ENCODE peak calls at places on chromosome 14, in ten cellular contexts. One of them, this sample, is unnamed.
A peak's percentile ranks its signal among the peaks of the same experiment; 100 is the strongest.

GRCh38 chr14:66624319-66624937 is 116.5 kb downstream of the GPHN start:
- DNase-seq in lung: no peak
- DNase-seq in cardiac muscle cell: peak; percentile 59
- DNase-seq in brain microvascular endothelial cell: peak; percentile 81
- DNase-seq in mesendoderm: peak; percentile 67
- DNase-seq in esophagus muscularis mucosa: no peak
- DNase-seq in GM23338: peak; percentile 81
- DNase-seq in A673: peak; percentile 71
- DNase-seq in heart right ventricle: peak; percentile 50
- DNase-seq in iPS DF 6.9: no peak
- DNase-seq in this sample: no peak

GRCh38 chr14:56378474-56378873 is 201.1 kb upstream of the TMEM260 start:
- DNase-seq in lung: no peak
- DNase-seq in cardiac muscle cell: no peak
- DNase-seq in brain microvascular endothelial cell: peak; percentile 18
- DNase-seq in mesendoderm: no peak
- DNase-seq in esophagus muscularis mucosa: no peak
- DNase-seq in GM23338: no peak
- DNase-seq in A673: no peak
- DNase-seq in heart right ventricle: no peak
- DNase-seq in iPS DF 6.9: no peak
- DNase-seq in this sample: no peak

GRCh38 chr14:38210587-38211257 is 3.0 kb downstream of the SSTR1 start:
- DNase-seq in lung: no peak
- DNase-seq in cardiac muscle cell: peak; percentile 65
- DNase-seq in brain microvascular endothelial cell: no peak
- DNase-seq in mesendoderm: no peak
- DNase-seq in esophagus muscularis mucosa: no peak
- DNase-seq in GM23338: peak; percentile 63
- DNase-seq in A673: peak; percentile 46
- DNase-seq in heart right ventricle: peak; percentile 39
- DNase-seq in iPS DF 6.9: no peak
- DNase-seq in this sample: no peak

GRCh38 chr14:31360919-31361662 is 59.3 kb downstream of the HEATR5A start:
- DNase-seq in lung: no peak
- DNase-seq in cardiac muscle cell: no peak
- DNase-seq in brain microvascular endothelial cell: no peak
- DNase-seq in mesendoderm: no peak
- DNase-seq in esophagus muscularis mucosa: no peak
- DNase-seq in GM23338: no peak
- DNase-seq in A673: peak; percentile 19
- DNase-seq in heart right ventricle: no peak
- DNase-seq in iPS DF 6.9: no peak
- DNase-seq in this sample: no peak

GRCh38 chr14:105193916-105194782 is 13.0 kb upstream of the NUDT14 start:
- DNase-seq in lung: no peak
- DNase-seq in cardiac muscle cell: no peak
- DNase-seq in brain microvascular endothelial cell: no peak
- DNase-seq in mesendoderm: no peak
- DNase-seq in esophagus muscularis mucosa: no peak
- DNase-seq in GM23338: no peak
- DNase-seq in A673: peak; percentile 74
- DNase-seq in heart right ventricle: no peak
- DNase-seq in iPS DF 6.9: no peak
- DNase-seq in this sample: no peak

GRCh38 chr14:65045691-65046090 is 56.6 kb downstream of the MAX start:
- DNase-seq in lung: no peak
- DNase-seq in cardiac muscle cell: no peak
- DNase-seq in brain microvascular endothelial cell: no peak
- DNase-seq in mesendoderm: no peak
- DNase-seq in esophagus muscularis mucosa: no peak
- DNase-seq in GM23338: no peak
- DNase-seq in A673: no peak
- DNase-seq in heart right ventricle: no peak
- DNase-seq in iPS DF 6.9: no peak
- DNase-seq in this sample: no peak

GRCh38 chr14:71354801-71355200 is 447.5 kb downstream of the PCNX1 start:
- DNase-seq in lung: no peak
- DNase-seq in cardiac muscle cell: peak; percentile 14
- DNase-seq in brain microvascular endothelial cell: no peak
- DNase-seq in mesendoderm: peak; percentile 81
- DNase-seq in esophagus muscularis mucosa: no peak
- DNase-seq in GM23338: peak; percentile 59
- DNase-seq in A673: peak; percentile 26
- DNase-seq in heart right ventricle: no peak
- DNase-seq in iPS DF 6.9: no peak
- DNase-seq in this sample: peak; percentile 77

GRCh38 chr14:69535230-69535848 is 39.3 kb downstream of the CCDC177 start:
- DNase-seq in lung: peak; percentile 41
- DNase-seq in cardiac muscle cell: peak; percentile 68
- DNase-seq in brain microvascular endothelial cell: peak; percentile 40
- DNase-seq in mesendoderm: peak; percentile 87
- DNase-seq in esophagus muscularis mucosa: no peak
- DNase-seq in GM23338: peak; percentile 89
- DNase-seq in A673: peak; percentile 66
- DNase-seq in heart right ventricle: peak; percentile 18
- DNase-seq in iPS DF 6.9: peak; percentile 70
- DNase-seq in this sample: no peak

GRCh38 chr14:55427439-55427838 is 13.0 kb downstream of the TBPL2 start:
- DNase-seq in lung: no peak
- DNase-seq in cardiac muscle cell: no peak
- DNase-seq in brain microvascular endothelial cell: no peak
- DNase-seq in mesendoderm: peak; percentile 83
- DNase-seq in esophagus muscularis mucosa: no peak
- DNase-seq in GM23338: peak; percentile 36
- DNase-seq in A673: no peak
- DNase-seq in heart right ventricle: no peak
- DNase-seq in iPS DF 6.9: no peak
- DNase-seq in this sample: peak; percentile 95

GRCh38 chr14:22071001-22071400 is 397.4 kb upstream of the OR4E1 start:
- DNase-seq in lung: no peak
- DNase-seq in cardiac muscle cell: no peak
- DNase-seq in brain microvascular endothelial cell: no peak
- DNase-seq in mesendoderm: no peak
- DNase-seq in esophagus muscularis mucosa: no peak
- DNase-seq in GM23338: no peak
- DNase-seq in A673: peak; percentile 57
- DNase-seq in heart right ventricle: no peak
- DNase-seq in iPS DF 6.9: no peak
- DNase-seq in this sample: no peak

GRCh38 chr14:21087294-21088091 is 11.0 kb downstream of the ZNF219 start:
- DNase-seq in lung: no peak
- DNase-seq in cardiac muscle cell: no peak
- DNase-seq in brain microvascular endothelial cell: peak; percentile 95
- DNase-seq in mesendoderm: peak; percentile 99
- DNase-seq in esophagus muscularis mucosa: no peak
- DNase-seq in GM23338: peak; percentile 97
- DNase-seq in A673: peak; percentile 97
- DNase-seq in heart right ventricle: no peak
- DNase-seq in iPS DF 6.9: no peak
- DNase-seq in this sample: no peak

GRCh38 chr14:77212933-77213656 is 31.5 kb downstream of the TMEM63C start:
- DNase-seq in lung: peak; percentile 38
- DNase-seq in cardiac muscle cell: peak; percentile 69
- DNase-seq in brain microvascular endothelial cell: peak; percentile 3
- DNase-seq in mesendoderm: peak; percentile 73
- DNase-seq in esophagus muscularis mucosa: no peak
- DNase-seq in GM23338: peak; percentile 91
- DNase-seq in A673: peak; percentile 43
- DNase-seq in heart right ventricle: no peak
- DNase-seq in iPS DF 6.9: no peak
- DNase-seq in this sample: no peak

GRCh38 chr14:104360522-104360921 is 219.0 kb upstream of the C14orf180 start:
- DNase-seq in lung: no peak
- DNase-seq in cardiac muscle cell: no peak
- DNase-seq in brain microvascular endothelial cell: no peak
- DNase-seq in mesendoderm: no peak
- DNase-seq in esophagus muscularis mucosa: no peak
- DNase-seq in GM23338: no peak
- DNase-seq in A673: no peak
- DNase-seq in heart right ventricle: no peak
- DNase-seq in iPS DF 6.9: no peak
- DNase-seq in this sample: peak; percentile 28

GRCh38 chr14:55869397-55870049 is 248.7 kb upstream of the PELI2 start:
- DNase-seq in lung: no peak
- DNase-seq in cardiac muscle cell: no peak
- DNase-seq in brain microvascular endothelial cell: no peak
- DNase-seq in mesendoderm: no peak
- DNase-seq in esophagus muscularis mucosa: no peak
- DNase-seq in GM23338: no peak
- DNase-seq in A673: no peak
- DNase-seq in heart right ventricle: no peak
- DNase-seq in iPS DF 6.9: no peak
- DNase-seq in this sample: no peak

GRCh38 chr14:73729015-73729330 is 14.8 kb upstream of the PNMA1 start:
- DNase-seq in lung: no peak
- DNase-seq in cardiac muscle cell: no peak
- DNase-seq in brain microvascular endothelial cell: no peak
- DNase-seq in mesendoderm: no peak
- DNase-seq in esophagus muscularis mucosa: no peak
- DNase-seq in GM23338: no peak
- DNase-seq in A673: no peak
- DNase-seq in heart right ventricle: no peak
- DNase-seq in iPS DF 6.9: no peak
- DNase-seq in this sample: no peak

GRCh38 chr14:73729556-73730265 is 15.5 kb upstream of the PNMA1 start:
- DNase-seq in lung: no peak
- DNase-seq in cardiac muscle cell: no peak
- DNase-seq in brain microvascular endothelial cell: no peak
- DNase-seq in mesendoderm: no peak
- DNase-seq in esophagus muscularis mucosa: peak; percentile 50
- DNase-seq in GM23338: no peak
- DNase-seq in A673: no peak
- DNase-seq in heart right ventricle: peak; percentile 3
- DNase-seq in iPS DF 6.9: no peak
- DNase-seq in this sample: peak; percentile 70

GRCh38 chr14:73726025-73726961 is 12.1 kb upstream of the PNMA1 start:
- DNase-seq in lung: no peak
- DNase-seq in cardiac muscle cell: no peak
- DNase-seq in brain microvascular endothelial cell: no peak
- DNase-seq in mesendoderm: no peak
- DNase-seq in esophagus muscularis mucosa: peak; percentile 68
- DNase-seq in GM23338: no peak
- DNase-seq in A673: no peak
- DNase-seq in heart right ventricle: no peak
- DNase-seq in iPS DF 6.9: no peak
- DNase-seq in this sample: peak; percentile 69

GRCh38 chr14:73727181-73727580 is 13.0 kb upstream of the PNMA1 start:
- DNase-seq in lung: no peak
- DNase-seq in cardiac muscle cell: no peak
- DNase-seq in brain microvascular endothelial cell: no peak
- DNase-seq in mesendoderm: no peak
- DNase-seq in esophagus muscularis mucosa: no peak
- DNase-seq in GM23338: no peak
- DNase-seq in A673: no peak
- DNase-seq in heart right ventricle: no peak
- DNase-seq in iPS DF 6.9: no peak
- DNase-seq in this sample: peak; percentile 60

GRCh38 chr14:73728106-73729014 is 14.2 kb upstream of the PNMA1 start:
- DNase-seq in lung: peak; percentile 92
- DNase-seq in cardiac muscle cell: peak; percentile 86
- DNase-seq in brain microvascular endothelial cell: peak; percentile 63
- DNase-seq in mesendoderm: peak; percentile 90
- DNase-seq in esophagus muscularis mucosa: peak; percentile 95
- DNase-seq in GM23338: peak; percentile 92
- DNase-seq in A673: peak; percentile 75
- DNase-seq in heart right ventricle: peak; percentile 90
- DNase-seq in iPS DF 6.9: peak; percentile 88
- DNase-seq in this sample: peak; percentile 78
- H3K36me3 ChIP-seq in lung: peaks cover 5% of the 10 kb centered on the region
- H3K36me3 ChIP-seq in cardiac muscle cell: peaks cover 17% of the 10 kb centered on the region
- H3K36me3 ChIP-seq in brain microvascular endothelial cell: peaks cover 53% of the 10 kb centered on the region
- H3K36me3 ChIP-seq in mesendoderm: peaks cover 1% of the 10 kb centered on the region
- H3K36me3 ChIP-seq in esophagus muscularis mucosa: peaks cover 45% of the 10 kb centered on the region
- H3K36me3 ChIP-seq in GM23338: no peaks in the 10 kb centered on the region
- H3K36me3 ChIP-seq in A673: peaks cover 37% of the 10 kb centered on the region
- H3K36me3 ChIP-seq in heart right ventricle: no peaks in the 10 kb centered on the region
- H3K36me3 ChIP-seq in iPS DF 6.9: no peaks in the 10 kb centered on the region
- H3K36me3 ChIP-seq in this sample: peaks cover 94% of the 10 kb centered on the region

DNA sequence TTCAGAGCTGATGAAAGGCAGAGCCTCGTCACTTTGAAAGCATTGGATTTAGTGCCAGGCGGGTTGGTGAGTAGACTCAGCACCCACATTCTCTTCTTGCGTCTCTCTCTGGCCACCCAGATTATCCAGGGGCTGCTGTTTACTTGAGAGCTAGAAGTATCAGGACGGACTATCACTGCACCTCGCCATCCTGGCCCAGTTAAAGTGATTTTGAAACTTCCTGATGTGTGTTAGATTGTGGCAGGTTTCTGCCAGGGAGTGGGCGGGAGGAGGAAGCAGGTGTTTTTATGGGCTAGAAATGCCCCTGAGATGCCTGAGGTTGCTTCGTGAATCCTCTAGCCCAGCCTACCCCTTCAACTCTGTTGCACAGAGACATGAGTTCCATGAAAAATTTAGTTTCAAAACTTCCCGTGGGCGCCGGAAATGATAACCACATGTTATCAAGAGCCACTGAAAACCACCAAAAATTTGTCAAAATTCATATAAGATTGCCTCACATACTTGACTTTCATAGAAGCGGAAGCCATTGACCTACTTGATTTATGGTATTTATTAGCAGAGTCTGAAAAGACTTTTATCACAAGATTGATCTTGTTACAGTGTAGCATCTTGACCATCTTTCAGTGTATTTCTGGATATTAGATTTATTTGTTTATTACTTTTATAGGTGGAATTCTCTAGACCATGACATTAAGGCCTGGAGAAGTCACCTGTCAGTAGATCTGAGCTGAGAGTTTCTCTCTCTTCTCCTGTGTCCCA is 466.0 kb downstream of the RAD51B start:
- DNase-seq in lung: no peak
- DNase-seq in cardiac muscle cell: no peak
- DNase-seq in brain microvascular endothelial cell: no peak
- DNase-seq in mesendoderm: no peak
- DNase-seq in esophagus muscularis mucosa: no peak
- DNase-seq in GM23338: no peak
- DNase-seq in A673: no peak
- DNase-seq in heart right ventricle: no peak
- DNase-seq in iPS DF 6.9: no peak
- DNase-seq in this sample: no peak
- H3K4me3 ChIP-seq in lung: no peak overlapping the region
- H3K4me3 ChIP-seq in cardiac muscle cell: no peak overlapping the region
- H3K4me3 ChIP-seq in brain microvascular endothelial cell: no peak overlapping the region
- H3K4me3 ChIP-seq in mesendoderm: no peak overlapping the region
- H3K4me3 ChIP-seq in esophagus muscularis mucosa: no peak overlapping the region
- H3K4me3 ChIP-seq in GM23338: no peak overlapping the region
- H3K4me3 ChIP-seq in A673: no peak overlapping the region
- H3K4me3 ChIP-seq in heart right ventricle: no peak overlapping the region
- H3K4me3 ChIP-seq in iPS DF 6.9: no peak overlapping the region
- H3K4me3 ChIP-seq in this sample: no peak overlapping the region

GRCh38 chr14:68527329-68527851 is 265.5 kb downstream of the ZFP36L1 start:
- DNase-seq in lung: no peak
- DNase-seq in cardiac muscle cell: no peak
- DNase-seq in brain microvascular endothelial cell: no peak
- DNase-seq in mesendoderm: peak; percentile 34
- DNase-seq in esophagus muscularis mucosa: peak; percentile 47
- DNase-seq in GM23338: no peak
- DNase-seq in A673: no peak
- DNase-seq in heart right ventricle: no peak
- DNase-seq in iPS DF 6.9: no peak
- DNase-seq in this sample: no peak
- H3K27ac ChIP-seq in lung: peak overlapping the region; percentile 86
- H3K27ac ChIP-seq in cardiac muscle cell: no peak overlapping the region
- H3K27ac ChIP-seq in brain microvascular endothelial cell: no peak overlapping the region
- H3K27ac ChIP-seq in mesendoderm: no peak overlapping the region
- H3K27ac ChIP-seq in esophagus muscularis mucosa: peak overlapping the region; percentile 2
- H3K27ac ChIP-seq in GM23338: no peak overlapping the region
- H3K27ac ChIP-seq in A673: no peak overlapping the region
- H3K27ac ChIP-seq in heart right ventricle: peak overlapping the region; percentile 6
- H3K27ac ChIP-seq in iPS DF 6.9: no peak overlapping the region
- H3K27ac ChIP-seq in this sample: peak overlapping the region; percentile 51

GRCh38 chr14:39316844-39317553 is 83.3 kb downstream of the MIA2 start:
- DNase-seq in lung: no peak
- DNase-seq in cardiac muscle cell: no peak
- DNase-seq in brain microvascular endothelial cell: no peak
- DNase-seq in mesendoderm: no peak
- DNase-seq in esophagus muscularis mucosa: no peak
- DNase-seq in GM23338: no peak
- DNase-seq in A673: no peak
- DNase-seq in heart right ventricle: no peak
- DNase-seq in iPS DF 6.9: no peak
- DNase-seq in this sample: no peak
- H3K36me3 ChIP-seq in lung: peaks cover 4% of the 10 kb centered on the region
- H3K36me3 ChIP-seq in cardiac muscle cell: peaks cover 15% of the 10 kb centered on the region
- H3K36me3 ChIP-seq in brain microvascular endothelial cell: no peaks in the 10 kb centered on the region
- H3K36me3 ChIP-seq in mesendoderm: no peaks in the 10 kb centered on the region
- H3K36me3 ChIP-seq in esophagus muscularis mucosa: peaks cover 14% of the 10 kb centered on the region
- H3K36me3 ChIP-seq in GM23338: no peaks in the 10 kb centered on the region
- H3K36me3 ChIP-seq in A673: no peaks in the 10 kb centered on the region
- H3K36me3 ChIP-seq in heart right ventricle: no peaks in the 10 kb centered on the region
- H3K36me3 ChIP-seq in iPS DF 6.9: no peaks in the 10 kb centered on the region
- H3K36me3 ChIP-seq in this sample: peaks cover 71% of the 10 kb centered on the region